ENCODE peak calls at places on chromosomes 7 and 10, in nine cellular contexts. O, T, W, R, N, B, D, Q and S are unnamed samples.

GRCh38 chr7:82109288-82109687 is 334.3 kb downstream of the CACNA2D1 start:
- DNase-seq in O (no peak), T (peak), W (no peak), R (no peak), N (peak), B (no peak), D (no peak), Q (no peak), S (peak)

GRCh38 chr7:22339725-22340390 is 17.1 kb downstream of the RAPGEF5 start:
- DNase-seq in O (no peak), T (no peak), W (no peak), R (no peak), N (no peak), B (no peak), D (no peak), Q (no peak), S (no peak)

GRCh38 chr7:47580175-47580701 is 1.7 kb downstream of the TNS3 start:
- DNase-seq in O (no peak), T (no peak), W (no peak), R (no peak), N (no peak), B (no peak), D (no peak), Q (no peak), S (no peak)

GRCh38 chr7:127654404-127655392 is 2.7 kb downstream of the SND1 start:
- DNase-seq in O (peak), T (no peak), W (no peak), R (no peak), N (peak), B (no peak), D (no peak), Q (no peak), S (no peak)

GRCh38 chr10:72126184-72126871 is 38.0 kb upstream of the SPOCK2 start:
- DNase-seq in O (peak), T (peak), W (no peak), R (no peak), N (peak), B (no peak), D (no peak), Q (no peak), S (peak)

GRCh38 chr10:32004161-32004591 is 52.0 kb downstream of the KIF5B start:
- DNase-seq in O (peak), T (no peak), W (peak), R (no peak), N (no peak), B (peak), D (no peak), Q (peak), S (no peak)

GRCh38 chr7:121621947-121622346 is 225.8 kb upstream of the FAM3C start:
- DNase-seq in O (no peak), T (no peak), W (no peak), R (no peak), N (no peak), B (no peak), D (no peak), Q (no peak), S (no peak)

GRCh38 chr10:22779331-22780019 is 65.1 kb upstream of the PIP4K2A start:
- DNase-seq in O (no peak), T (no peak), W (no peak), R (no peak), N (no peak), B (no peak), D (no peak), Q (no peak), S (no peak)

GRCh38 chr7:468681-469590 is 50.7 kb downstream of the PDGFA start:
- DNase-seq in O (no peak), T (peak), W (no peak), R (no peak), N (no peak), B (peak), D (no peak), Q (no peak), S (no peak)

GRCh38 chr10:1367938-1368697 is 311.9 kb downstream of the WDR37 start:
- DNase-seq in O (no peak), T (no peak), W (no peak), R (peak), N (no peak), B (no peak), D (no peak), Q (no peak), S (no peak)

GRCh38 chr10:132516771-132517725 is 20.5 kb upstream of the INPP5A start:
- DNase-seq in O (peak), T (peak), W (peak), R (no peak), N (peak), B (peak), D (peak), Q (peak), S (peak)

GRCh38 chr7:91288208-91288824 is 24.1 kb downstream of the FZD1 start:
- DNase-seq in O (peak), T (peak), W (peak), R (no peak), N (peak), B (no peak), D (no peak), Q (peak), S (no peak)

GRCh38 chr7:76281706-76282343 is 20.6 kb upstream of the HSPB1 start:
- DNase-seq in O (no peak), T (no peak), W (peak), R (no peak), N (no peak), B (no peak), D (no peak), Q (no peak), S (no peak)

GRCh38 chr7:94301024-94301588 is 93.6 kb upstream of the COL1A2 start:
- DNase-seq in O (peak), T (peak), W (peak), R (no peak), N (peak), B (no peak), D (peak), Q (peak), S (peak)

GRCh38 chr7:127256326-127256725 is 3.6 kb upstream of the GRM8 start:
- DNase-seq in O (no peak), T (no peak), W (no peak), R (no peak), N (peak), B (no peak), D (no peak), Q (no peak), S (no peak)

GRCh38 chr7:77933394-77933793 is 134.8 kb downstream of the PHTF2 start:
- DNase-seq in O (peak), T (peak), W (no peak), R (no peak), N (peak), B (no peak), D (no peak), Q (no peak), S (peak)
- H3K27ac ChIP-seq in O (peak), T (no peak), W (no peak), R (no peak), N (no peak), B (no peak), D (no peak), Q (no peak), S (no peak)

GRCh38 chr7:6579446-6579845 is 2.2 kb downstream of the ZDHHC4 start:
- DNase-seq in O (peak), T (peak), W (peak), R (no peak), N (no peak), B (no peak), D (no peak), Q (no peak), S (no peak)
- TF ChIP-seq CTCF in O (peak), T (peak), W (peak), R (no peak), N (peak), B (no peak), D (no peak), Q (no peak), S (no peak)

DNA sequence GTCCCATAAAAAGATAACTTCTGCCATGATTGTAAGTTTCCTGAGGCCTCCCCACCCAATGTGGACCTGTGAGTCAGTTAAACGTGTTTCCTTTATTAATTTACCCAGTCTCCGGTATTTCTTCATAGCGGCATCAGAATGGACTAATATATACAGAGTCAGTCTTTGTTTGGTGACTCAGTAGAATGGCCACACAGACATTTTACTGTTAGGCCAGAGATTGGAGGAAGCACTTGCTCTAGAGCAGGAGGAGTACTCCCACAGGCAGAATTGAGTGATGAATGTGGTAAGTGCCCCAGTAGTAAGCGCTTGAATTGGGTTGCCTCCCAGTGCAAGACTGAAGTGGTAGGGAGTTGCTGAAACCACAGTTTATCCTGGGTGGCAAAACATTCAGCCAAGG is 149.5 kb upstream of the SMIM30 start:
- DNase-seq in O (no peak), T (peak), W (no peak), R (no peak), N (peak), B (no peak), D (no peak), Q (no peak), S (no peak)
- H3K27ac ChIP-seq in O (no peak), T (peak), W (no peak), R (no peak), N (no peak), B (no peak), D (no peak), Q (no peak), S (no peak)

GRCh38 chr10:112689327-112689726 is 242.3 kb downstream of the VTI1A start:
- DNase-seq in O (peak), T (no peak), W (peak), R (no peak), N (peak), B (no peak), D (no peak), Q (peak), S (peak)
- TF ChIP-seq CTCF in O (peak), T (peak), W (peak), R (no peak), N (peak), B (no peak), D (peak), Q (peak), S (no peak)

GRCh38 chr10:95296764-95297163 is 6.0 kb upstream of the PDLIM1 start:
- DNase-seq in O (no peak), T (no peak), W (no peak), R (no peak), N (no peak), B (no peak), D (no peak), Q (no peak), S (no peak)

GRCh38 chr10:95291634-95292039 is 834 bp upstream of the PDLIM1 start:
- DNase-seq in O (no peak), T (no peak), W (no peak), R (no peak), N (no peak), B (no peak), D (no peak), Q (no peak), S (no peak)

GRCh38 chr10:95290801-95291633 is at the start of gene PDLIM1:
- DNase-seq in O (peak), T (no peak), W (peak), R (no peak), N (peak), B (no peak), D (no peak), Q (peak), S (peak)

GRCh38 chr10:95297402-95297801 is 6.6 kb upstream of the PDLIM1 start:
- DNase-seq in O (peak), T (no peak), W (no peak), R (no peak), N (no peak), B (no peak), D (no peak), Q (no peak), S (no peak)

GRCh38 chr10:95295031-95295755 is 4.4 kb upstream of the PDLIM1 start:
- DNase-seq in O (peak), T (peak), W (peak), R (peak), N (peak), B (peak), D (no peak), Q (peak), S (no peak)
- H3K27ac ChIP-seq in O (peak), T (no peak), W (no peak), R (no peak), N (peak), B (no peak), D (peak), Q (peak), S (peak)

GRCh38 chr7:12493407-12493806 is 77.1 kb upstream of the SCIN start:
- DNase-seq in O (peak), T (peak), W (no peak), R (no peak), N (peak), B (no peak), D (no peak), Q (no peak), S (no peak)

GRCh38 chr7:12490941-12491340 is 79.6 kb upstream of the SCIN start:
- DNase-seq in O (no peak), T (no peak), W (no peak), R (no peak), N (no peak), B (no peak), D (no peak), Q (no peak), S (no peak)

GRCh38 chr7:12493866-12494265 is 76.7 kb upstream of the SCIN start:
- DNase-seq in O (no peak), T (no peak), W (no peak), R (no peak), N (no peak), B (no peak), D (no peak), Q (no peak), S (peak)

GRCh38 chr7:12491526-12491925 is 79.0 kb upstream of the SCIN start:
- DNase-seq in O (no peak), T (no peak), W (no peak), R (no peak), N (no peak), B (no peak), D (no peak), Q (no peak), S (no peak)

DNA sequence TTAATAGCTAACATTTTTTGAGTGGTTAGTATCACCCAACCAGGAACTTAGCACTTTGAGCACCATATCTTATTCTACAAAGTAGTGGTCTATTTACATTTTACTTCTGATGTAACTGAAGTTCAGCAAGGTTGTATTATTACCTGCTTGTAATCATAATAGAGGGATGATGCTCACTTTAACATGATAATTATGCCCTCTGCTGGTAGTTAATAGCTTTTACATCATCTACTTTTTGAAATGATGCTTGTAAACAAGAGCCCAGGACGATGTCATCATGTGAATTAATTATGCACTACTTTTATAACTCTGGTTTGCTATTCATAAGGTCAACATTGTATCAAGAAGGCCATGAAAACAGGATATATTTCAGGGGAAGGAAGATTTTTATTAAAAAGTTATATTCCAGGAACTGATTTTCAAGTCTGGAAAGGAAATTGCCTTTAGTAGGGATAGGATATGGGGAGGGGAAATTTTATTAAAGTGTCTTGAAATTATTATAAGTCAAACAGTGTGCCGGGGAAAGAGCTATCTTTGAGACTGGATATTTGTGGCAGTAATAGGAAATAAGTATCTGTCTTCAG is 80.3 kb upstream of the SCIN start:
- DNase-seq in O (peak), T (no peak), W (no peak), R (no peak), N (peak), B (no peak), D (no peak), Q (no peak), S (peak)
- TF ChIP-seq CTCF in O (peak), T (peak), W (peak), R (peak), N (peak), B (peak), D (no peak), Q (peak), S (peak)

GRCh38 chr7:125878990-125879389 is 949.4 kb upstream of the POT1 start:
- DNase-seq in O (no peak), T (peak), W (no peak), R (no peak), N (no peak), B (no peak), D (no peak), Q (no peak), S (no peak)
- H3K27ac ChIP-seq in O (no peak), T (no peak), W (no peak), R (no peak), N (no peak), B (no peak), D (no peak), Q (no peak), S (no peak)

GRCh38 chr10:17597386-17597785 is 19.8 kb downstream of the HACD1 start:
- DNase-seq in O (no peak), T (no peak), W (no peak), R (no peak), N (no peak), B (no peak), D (no peak), Q (no peak), S (no peak)

GRCh38 chr10:17599089-17599488 is 18.1 kb downstream of the HACD1 start:
- DNase-seq in O (peak), T (peak), W (no peak), R (no peak), N (no peak), B (no peak), D (no peak), Q (no peak), S (peak)
- TF ChIP-seq CTCF in O (peak), T (peak), W (peak), R (no peak), N (no peak), B (no peak), D (no peak), Q (peak), S (peak)

DNA sequence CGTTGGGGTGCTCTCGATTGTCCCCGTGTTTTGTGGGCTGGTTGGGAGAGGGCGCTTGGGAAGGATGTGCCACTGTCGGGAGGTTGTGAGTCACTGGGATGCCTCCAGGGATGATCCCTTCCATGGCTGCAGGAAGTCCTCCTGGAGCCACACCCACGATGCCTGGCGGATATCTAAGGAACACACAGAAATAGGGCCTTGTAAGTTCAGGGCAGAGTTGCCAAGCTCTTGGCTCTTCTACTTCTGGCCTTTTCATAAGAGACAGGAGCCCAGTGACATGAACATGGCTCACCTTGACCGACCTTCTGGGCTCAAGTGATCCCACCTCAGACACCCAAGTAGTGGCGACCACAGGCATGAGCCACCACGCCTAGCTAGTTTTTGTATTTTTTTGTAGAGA is 47.6 kb downstream of the ZRANB1 start:
- DNase-seq in O (no peak), T (no peak), W (no peak), R (no peak), N (no peak), B (no peak), D (no peak), Q (no peak), S (no peak)
- H3K27ac ChIP-seq in O (no peak), T (no peak), W (no peak), R (no peak), N (no peak), B (no peak), D (peak), Q (peak), S (peak)

DNA sequence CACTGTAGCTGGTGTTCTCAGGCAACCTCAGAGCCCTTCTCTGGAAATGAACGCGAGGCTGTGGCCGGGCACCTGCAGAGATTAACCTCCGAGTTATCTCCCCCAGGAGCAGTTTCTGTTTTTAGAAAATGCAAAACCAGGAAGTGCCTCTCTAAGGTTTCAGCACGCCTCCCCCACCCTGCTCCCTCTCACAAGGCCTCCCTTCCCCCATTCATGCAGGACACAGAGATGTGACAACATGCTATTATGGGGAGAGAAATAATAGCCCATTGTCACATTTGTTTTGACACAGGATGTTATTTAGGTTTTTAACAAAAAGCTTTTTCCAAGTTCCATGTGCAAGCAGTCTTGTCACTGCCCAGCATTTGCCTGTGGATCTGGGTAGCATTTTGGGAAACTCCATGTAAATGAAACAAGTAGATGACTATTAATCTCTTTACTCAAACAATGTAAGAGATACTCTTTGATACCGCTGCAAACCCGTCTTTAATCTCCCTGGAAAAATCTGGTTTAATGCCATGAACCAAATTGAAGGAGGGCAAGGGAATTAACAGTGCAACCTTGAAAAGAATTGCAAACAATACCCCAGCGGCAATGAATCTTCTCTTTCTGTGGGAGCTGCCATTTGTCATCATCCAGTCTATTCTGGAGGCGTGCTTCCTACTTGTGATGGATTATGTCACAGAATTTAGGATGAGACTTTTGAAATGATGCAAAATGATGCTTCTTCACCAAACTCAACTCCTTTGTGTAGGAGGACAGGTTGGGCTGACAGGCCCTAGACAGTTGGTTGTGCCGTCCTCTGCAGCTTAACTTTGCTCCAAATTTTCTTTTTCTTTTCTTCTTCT is 86.5 kb upstream of the NMT2 start:
- DNase-seq in O (peak), T (no peak), W (peak), R (peak), N (no peak), B (peak), D (no peak), Q (no peak), S (no peak)
- TF ChIP-seq CTCF in O (no peak), T (no peak), W (no peak), R (no peak), N (no peak), B (no peak), D (no peak), Q (no peak), S (no peak)